ENCODE peak calls at places on chromosome 11, in five cellular contexts. M, E, V, G and T are unnamed samples.

GRCh38 chr11:2305862-2306823 is 4.3 kb downstream of the TSPAN32 start:
- DNase-seq in G (peak; percentile 82), E (peak; percentile 62), M (peak; percentile 86), V (peak; percentile 73), T (peak; percentile 88)

GRCh38 chr11:119310682-119311052 is 6.3 kb downstream of the MCAM start:
- DNase-seq in M (no peak), V (no peak), E (no peak), G (no peak), T (no peak)

GRCh38 chr11:110251837-110252236 is 44.6 kb downstream of the RDX start:
- DNase-seq in M (peak; percentile 24), E (peak; percentile 49), G (no peak), V (peak; percentile 68), T (peak; percentile 31)

GRCh38 chr11:78218707-78219492 is 30.2 kb downstream of the USP35 start:
- DNase-seq in M (no peak), E (peak; percentile 16), V (no peak), G (no peak), T (no peak)

GRCh38 chr11:66443602-66444001 is 5.0 kb upstream of the MRPL11 start:
- DNase-seq in M (peak; percentile 70), G (no peak), V (peak; percentile 94), E (no peak), T (peak; percentile 95)

GRCh38 chr11:57376095-57376812 is 4.7 kb downstream of the PRG3 start:
- DNase-seq in V (no peak), E (no peak), G (no peak), M (no peak), T (no peak)

GRCh38 chr11:116387623-116388022 is 385.2 kb downstream of the BUD13 start:
- DNase-seq in V (no peak), M (no peak), G (no peak), E (no peak), T (no peak)

GRCh38 chr11:87141322-87141721 is 103.6 kb downstream of the TMEM135 start:
- DNase-seq in G (no peak), V (no peak), E (no peak), M (no peak), T (no peak)

GRCh38 chr11:119512373-119512772 is 89.4 kb upstream of the THY1 start:
- DNase-seq in V (no peak), M (no peak), E (no peak), G (no peak), T (no peak)

GRCh38 chr11:72598901-72599300 is 75.3 kb downstream of the PDE2A start:
- DNase-seq in M (no peak), G (peak; percentile 70), V (peak; percentile 42), E (peak; percentile 80), T (peak; percentile 43)

GRCh38 chr11:132142554-132142953 is 772.1 kb downstream of the NTM start:
- DNase-seq in E (no peak), V (no peak), M (no peak), G (no peak), T (no peak)

GRCh38 chr11:79070518-79070917 is 370.3 kb downstream of the TENM4 start:
- DNase-seq in G (no peak), E (no peak), M (no peak), V (no peak), T (no peak)

GRCh38 chr11:76491644-76492043 is 46.8 kb downstream of the EMSY start:
- DNase-seq in G (no peak), V (no peak), M (no peak), E (no peak), T (no peak)

GRCh38 chr11:122656631-122657101 is 1.1 kb downstream of the UBASH3B start:
- DNase-seq in G (peak; percentile 66), E (peak; percentile 32), M (no peak), V (peak; percentile 49), T (no peak)

GRCh38 chr11:29025001-29025400 is 916.8 kb downstream of the METTL15 start:
- DNase-seq in E (no peak), M (no peak), V (peak; percentile 29), G (no peak), T (no peak)

GRCh38 chr11:65013692-65014145 is 241 bp upstream of the ARL2 start:
- DNase-seq in V (peak; percentile 95), M (peak; percentile 56), E (peak; percentile 91), G (peak; percentile 96), T (peak; percentile 89)

GRCh38 chr11:117724621-117725020 is 72.4 kb downstream of the DSCAML1 start:
- DNase-seq in E (no peak), M (no peak), V (no peak), G (no peak), T (no peak)

GRCh38 chr11:19919050-19919561 is 206.5 kb downstream of the NAV2 start:
- DNase-seq in E (peak; percentile 31), M (peak; percentile 89), V (peak; percentile 97), G (no peak), T (peak; percentile 85)

GRCh38 chr11:104522650-104523049 is 358.7 kb upstream of the PDGFD start:
- DNase-seq in E (peak; percentile 30), V (no peak), M (no peak), G (no peak), T (peak; percentile 16)

GRCh38 chr11:86749861-86750401 is 50.4 kb upstream of the PRSS23 start:
- DNase-seq in V (peak; percentile 32), G (no peak), M (no peak), E (no peak), T (no peak)

GRCh38 chr11:32312865-32313403 is 122.4 kb downstream of the WT1 start:
- DNase-seq in E (peak; percentile 74), G (no peak), M (no peak), V (peak; percentile 92), T (peak; percentile 80)

GRCh38 chr11:33769542-33769941 is 4.8 kb downstream of the FBXO3 start:
- DNase-seq in M (no peak), V (peak; percentile 23), E (no peak), G (no peak), T (no peak)

GRCh38 chr11:563812-564578 is 3.2 kb downstream of the RASSF7 start:
- DNase-seq in E (no peak), G (peak; percentile 48), M (no peak), V (no peak), T (no peak)

GRCh38 chr11:561148-562003 is 606 bp downstream of the RASSF7 start:
- DNase-seq in G (no peak), V (peak; percentile 53), M (no peak), E (no peak), T (no peak)

GRCh38 chr11:560305-561147 is at the start of the genes LMNTD2 and RASSF7:
- DNase-seq in V (peak; percentile 89), M (no peak), G (peak; percentile 94), E (peak; percentile 94), T (peak; percentile 87)

GRCh38 chr11:563066-563811 is 2.5 kb downstream of the RASSF7 start:
- DNase-seq in G (no peak), V (no peak), M (no peak), E (no peak), T (no peak)

DNA sequence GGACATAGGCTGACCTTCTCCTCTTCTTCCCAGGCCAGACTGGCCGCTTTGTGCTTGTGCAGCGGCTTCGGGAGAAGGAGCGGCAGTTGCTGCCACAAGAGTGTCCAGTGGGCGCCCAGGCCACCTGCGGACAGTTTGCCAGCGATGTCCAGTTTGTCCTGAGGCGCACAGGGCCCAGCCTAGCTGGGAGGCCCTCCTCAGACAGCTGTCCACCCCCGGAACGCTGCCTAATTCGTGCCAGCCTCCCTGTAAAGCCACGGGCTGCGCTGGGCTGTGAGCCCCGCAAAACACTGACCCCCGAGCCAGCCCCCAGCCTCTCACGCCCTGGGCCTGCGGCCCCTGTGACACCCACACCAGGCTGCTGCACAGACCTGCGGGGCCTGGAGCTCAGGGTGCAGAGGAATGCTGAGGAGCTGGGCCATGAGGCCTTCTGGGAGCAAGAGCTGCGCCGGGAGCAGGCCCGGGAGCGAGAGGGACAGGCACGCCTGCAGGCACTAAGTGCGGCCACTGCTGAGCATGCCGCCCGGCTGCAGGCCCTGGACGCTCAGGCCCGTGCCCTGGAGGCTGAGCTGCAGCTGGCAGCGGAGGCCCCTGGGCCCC is 1.4 kb downstream of the RASSF7 start:
- DNase-seq in M (no peak), V (no peak), E (no peak), G (no peak), T (no peak)
- H3K4me3 ChIP-seq in M (no peak overlapping the region), V (peak overlapping the region; percentile 79), E (no peak overlapping the region), G (no peak overlapping the region), T (no peak overlapping the region)

GRCh38 chr11:47257518-47258316 is at the start of gene NR1H3:
- DNase-seq in V (peak; percentile 73), M (peak; percentile 55), G (peak; percentile 93), E (peak; percentile 86), T (peak; percentile 92)
- H3K4me3 ChIP-seq in V (peak within 1 kb of the TSS; percentile 58), M (peak within 1 kb of the TSS; percentile 35), G (peak within 1 kb of the TSS; percentile 55), E (no peak within 1 kb of the TSS), T (peak within 1 kb of the TSS; percentile 61)

GRCh38 chr11:121453589-121454299 is 977 bp upstream of the SORL1-AS1 start:
- DNase-seq in V (no peak), M (no peak), E (no peak), G (no peak), T (no peak)
- H3K4me3 ChIP-seq in V (no peak overlapping the region), M (no peak overlapping the region), E (no peak overlapping the region), G (no peak overlapping the region), T (no peak overlapping the region)

GRCh38 chr11:128515086-128515485 is 72.3 kb downstream of the ETS1 start:
- DNase-seq in G (no peak), V (no peak), M (no peak), E (no peak), T (no peak)
- H3K4me3 ChIP-seq in G (peak overlapping the region; percentile 88), V (peak overlapping the region; percentile 7), M (no peak overlapping the region), E (no peak overlapping the region), T (no peak overlapping the region)

DNA sequence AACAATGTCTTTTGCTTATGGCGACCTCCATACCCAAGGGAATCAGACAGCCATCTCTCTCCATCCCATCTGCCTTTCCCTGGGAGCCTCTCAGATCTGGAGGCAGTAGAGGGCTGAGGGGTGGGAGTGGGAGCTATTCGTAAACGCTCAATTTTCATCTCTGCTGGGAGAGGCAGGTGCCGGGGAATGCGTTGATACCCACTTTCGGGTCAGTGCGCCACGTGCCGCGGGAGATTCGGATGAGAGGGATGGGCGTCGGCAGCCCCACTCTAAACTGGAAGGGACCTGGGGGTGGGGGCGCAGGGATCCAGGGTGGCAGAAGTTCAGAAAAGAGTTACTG is 1.4 kb downstream of the ADAMTS8 start:
- DNase-seq in V (no peak), E (no peak), M (no peak), G (no peak), T (no peak)
- H3K4me3 ChIP-seq in V (no peak overlapping the region), E (no peak overlapping the region), M (no peak overlapping the region), G (peak overlapping the region; percentile 63), T (no peak overlapping the region)

DNA sequence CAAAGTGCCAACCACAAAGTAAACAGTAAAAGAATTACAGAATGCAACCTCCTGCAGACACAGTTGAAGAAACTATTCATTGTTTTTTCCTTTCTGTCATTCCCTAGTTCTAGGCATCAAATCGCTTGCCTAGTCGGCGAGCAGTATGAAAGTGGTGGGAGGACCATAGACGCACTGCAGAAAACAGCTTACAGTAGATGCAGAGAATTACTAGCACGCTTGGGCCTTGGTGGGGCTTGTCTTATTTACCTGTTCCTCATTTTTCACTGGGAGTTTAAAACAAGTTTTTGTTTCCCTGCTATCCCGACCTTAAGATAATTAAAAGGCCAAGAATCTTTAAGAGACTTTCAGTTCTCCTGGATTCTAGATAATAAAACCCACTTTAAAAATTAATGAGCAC is 742 bp upstream of the ARL14EP start:
- DNase-seq in M (no peak), G (no peak), E (no peak), V (no peak), T (no peak)
- H3K4me3 ChIP-seq in M (peak overlapping the region; percentile 60), G (peak overlapping the region; percentile 83), E (no peak overlapping the region), V (peak overlapping the region; percentile 99), T (peak overlapping the region; percentile 79)